ENCODE peak calls at places on chromosomes 5 and 9, in four cellular contexts. P is A549, X is mammary epithelial cell, K is ovary. T is an unnamed sample.

GRCh38 chr9:106085479-106085878 is 391.1 kb downstream of the TMEM38B start:
- DNase-seq in X (no peak), K (no peak), P (no peak), T (no peak)

GRCh38 chr9:98101868-98102273 is 17.2 kb downstream of the TRIM14 start:
- DNase-seq in P (no peak), X (no peak), K (no peak), T (no peak)

GRCh38 chr5:67353500-67353931 is 156.9 kb upstream of the CD180 start:
- DNase-seq in K (no peak), X (no peak), P (no peak), T (no peak)

GRCh38 chr5:42487821-42488220 is 64.6 kb downstream of the GHR start:
- DNase-seq in X (no peak), P (no peak), K (no peak), T (no peak)

GRCh38 chr5:43891112-43891511 is 288.1 kb downstream of the NNT start:
- DNase-seq in P (no peak), X (no peak), K (no peak), T (no peak)

GRCh38 chr9:1429328-1429727 is 379.2 kb downstream of the DMRT2 start:
- DNase-seq in P (peak), X (no peak), K (no peak), T (peak)

GRCh38 chr9:108664309-108665255 is 191.2 kb downstream of the ACTL7B start:
- DNase-seq in P (no peak), K (no peak), X (no peak), T (no peak)

GRCh38 chr9:137301086-137301947 is 754 bp downstream of the NRARP start:
- DNase-seq in X (peak), P (peak), K (peak), T (no peak)

GRCh38 chr5:167061695-167062094 is 1229.8 kb upstream of the WWC1 start:
- DNase-seq in K (no peak), X (no peak), P (no peak), T (no peak)

GRCh38 chr5:152170350-152170749 is 234.7 kb downstream of the NMUR2 start:
- DNase-seq in P (peak), X (no peak), K (peak), T (no peak)

DNA sequence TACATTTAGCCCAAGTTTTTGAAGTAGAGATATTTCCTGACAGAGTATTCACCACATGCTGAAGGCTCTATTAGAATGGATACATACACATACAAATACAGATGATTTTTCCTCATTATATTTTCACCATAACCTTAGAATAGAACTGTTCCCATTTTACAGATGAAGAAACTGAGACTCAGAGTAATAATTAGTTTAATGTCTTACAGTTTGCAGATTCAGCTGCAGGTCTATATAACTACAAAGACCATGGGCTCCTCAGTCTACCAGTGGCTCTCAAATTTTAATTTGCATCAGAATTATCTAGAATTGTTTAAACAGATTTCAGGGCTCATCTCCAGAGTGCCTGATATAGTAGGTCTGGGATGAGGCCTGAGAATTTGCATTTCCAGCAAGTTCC is 64.4 kb downstream of the GRAMD2B start:
- DNase-seq in P (no peak), K (no peak), X (no peak), T (no peak)
- H3K27ac ChIP-seq in P (no peak), K (peak), X (no peak), T (no peak)

DNA sequence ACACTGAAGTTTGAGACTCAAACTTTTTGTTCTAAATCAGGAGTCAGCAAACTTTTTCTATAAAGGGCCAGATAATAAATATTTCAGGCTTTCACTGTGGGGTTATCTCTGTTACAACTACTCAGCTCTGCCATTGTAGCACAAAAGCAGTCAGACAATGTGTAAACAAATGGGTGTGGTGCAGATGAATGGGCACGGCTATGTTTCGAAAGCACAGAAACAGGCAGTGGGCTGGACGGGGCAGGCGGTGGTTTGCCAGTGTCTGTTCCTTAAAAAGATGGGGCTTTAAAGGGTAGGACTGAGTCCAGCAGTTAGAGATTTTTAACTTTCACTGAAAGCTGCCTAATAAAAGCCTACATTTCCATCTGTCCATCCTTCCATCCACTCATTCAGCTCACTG is 48.9 kb downstream of the PFDN1 start:
- DNase-seq in P (peak), X (peak), K (no peak), T (no peak)
- H3K27ac ChIP-seq in P (no peak), X (peak), K (no peak), T (peak)

DNA sequence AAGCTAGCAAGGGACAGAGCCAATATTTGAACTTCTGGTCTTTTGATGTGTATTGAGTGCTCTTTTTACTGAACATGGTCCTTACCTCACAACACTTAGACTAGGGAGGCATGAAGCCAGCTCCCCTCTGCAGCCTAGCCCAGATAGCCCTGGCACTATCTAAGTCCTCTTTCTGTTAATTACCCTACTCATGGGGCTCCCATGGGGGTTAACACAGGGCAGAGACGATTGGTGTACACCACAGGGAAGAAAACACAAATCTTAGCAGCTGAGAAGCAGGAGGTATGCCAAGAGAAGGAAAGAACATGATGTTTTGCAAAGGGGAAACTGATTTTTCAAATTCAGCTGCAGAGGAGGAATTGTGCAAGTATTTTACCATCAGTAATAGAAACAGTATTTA is 383.8 kb downstream of the TMEM232 start:
- DNase-seq in X (no peak), K (no peak), P (no peak), T (no peak)
- H3K27ac ChIP-seq in X (no peak), K (no peak), P (no peak), T (no peak)

GRCh38 chr5:113115061-113115460 is 138.5 kb downstream of the DCP2 start:
- DNase-seq in K (no peak), P (no peak), X (no peak), T (no peak)
- H3K27ac ChIP-seq in K (no peak), P (no peak), X (no peak), T (no peak)

GRCh38 chr5:134735243-134735642 is 3.1 kb upstream of the CAMLG start:
- DNase-seq in P (no peak), X (no peak), K (no peak), T (no peak)

GRCh38 chr5:134738963-134739661 is 764 bp downstream of the CAMLG start:
- DNase-seq in K (no peak), X (peak), P (peak), T (no peak)

GRCh38 chr5:134738133-134738962 is at the start of gene CAMLG:
- DNase-seq in P (peak), K (peak), X (peak), T (peak)

GRCh38 chr5:134732819-134733218 is 5.5 kb upstream of the CAMLG start:
- DNase-seq in P (no peak), K (no peak), X (no peak), T (no peak)

GRCh38 chr5:134736173-134736812 is 2.1 kb upstream of the CAMLG start:
- DNase-seq in K (no peak), P (no peak), X (no peak), T (no peak)
- H3K27ac ChIP-seq in K (no peak), P (no peak), X (no peak), T (peak)

DNA sequence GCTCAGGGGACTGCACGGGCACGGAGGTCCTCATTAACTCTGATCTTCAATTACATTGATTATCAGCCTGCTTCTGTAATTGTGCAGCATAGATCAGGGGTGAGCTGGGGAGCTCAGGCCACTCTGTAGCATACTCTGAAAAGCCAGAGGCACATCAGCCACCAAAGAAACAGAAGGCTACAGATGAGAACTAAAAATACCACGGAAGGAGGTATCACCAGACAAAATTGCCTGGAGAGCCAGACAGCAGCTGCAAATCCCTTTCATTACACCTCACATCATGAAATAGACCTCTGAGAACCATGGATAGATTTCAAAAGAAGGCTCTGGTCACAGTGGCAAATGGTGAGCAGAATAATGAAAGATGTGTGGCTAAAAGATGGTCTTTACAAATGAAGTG is 326.5 kb downstream of the TRIM32 start:
- DNase-seq in K (no peak), P (no peak), X (no peak), T (no peak)
- H3K27ac ChIP-seq in K (no peak), P (no peak), X (no peak), T (no peak)

DNA sequence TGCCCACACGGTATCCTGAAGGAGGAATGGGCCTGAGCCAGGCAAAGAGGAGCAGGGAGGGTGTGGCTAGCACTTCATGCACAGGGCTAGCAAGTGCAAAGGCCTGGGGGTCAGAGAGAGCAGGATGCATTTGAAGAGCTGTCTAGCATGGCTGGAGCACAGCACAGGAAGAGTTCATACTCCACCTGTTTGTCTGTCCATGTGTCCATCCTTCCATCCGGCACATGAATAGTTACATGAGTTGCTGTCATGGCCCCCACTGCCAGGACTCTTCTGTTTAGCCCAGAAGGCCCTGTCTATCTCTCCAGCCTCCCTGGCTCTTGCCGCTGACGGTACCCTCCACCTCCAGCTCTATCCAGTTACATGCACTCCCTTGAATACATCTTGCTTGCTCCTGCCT is 17.1 kb downstream of the RGS3 start:
- DNase-seq in K (no peak), P (no peak), X (no peak), T (no peak)
- H3K27ac ChIP-seq in K (no peak), P (no peak), X (no peak), T (no peak)

GRCh38 chr5:161696992-161697391 is 11.5 kb downstream of the GABRA6 start:
- DNase-seq in X (no peak), P (no peak), K (no peak), T (no peak)
- H3K27ac ChIP-seq in X (no peak), P (no peak), K (no peak), T (no peak)

DNA sequence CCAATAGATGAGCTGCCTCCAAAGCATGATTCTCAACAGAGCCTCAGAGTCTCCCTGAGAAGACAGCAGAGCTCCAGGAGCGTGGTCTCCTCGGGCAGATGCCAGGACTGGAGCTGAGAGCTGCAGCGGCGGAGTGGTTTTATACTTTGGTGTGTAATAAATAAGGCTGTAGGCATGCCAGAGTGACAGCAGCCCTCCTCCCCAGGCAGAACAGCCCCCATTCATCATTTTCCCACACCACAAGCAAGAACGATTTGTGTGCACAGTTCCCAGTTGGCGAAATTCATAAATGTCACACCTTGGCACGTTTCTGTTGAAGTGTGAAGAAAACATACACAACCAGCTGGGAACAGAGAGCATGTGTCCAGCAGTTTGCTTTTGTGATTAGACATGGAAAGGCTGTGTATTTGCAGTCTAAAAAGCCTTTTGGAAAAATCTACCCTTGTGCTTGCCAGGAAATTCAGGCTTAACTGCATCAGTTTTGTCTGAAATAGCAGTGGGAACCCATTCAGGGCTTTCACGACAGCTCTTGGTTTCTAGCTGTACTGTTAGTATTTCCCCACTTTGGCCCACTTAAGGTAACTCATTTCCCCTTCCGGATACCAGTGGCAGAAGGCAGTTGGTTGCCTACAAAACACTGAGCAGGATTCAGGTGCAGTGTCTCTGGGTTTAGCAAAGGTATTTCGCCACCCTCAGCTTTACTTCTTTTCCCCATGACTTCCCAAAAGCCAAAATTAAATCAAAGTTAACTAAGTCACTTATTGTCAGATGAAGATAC is at the start of gene C1QTNF3:
- DNase-seq in P (no peak), X (no peak), K (peak), T (no peak)
- H3K27ac ChIP-seq in P (no peak), X (no peak), K (no peak), T (no peak)

DNA sequence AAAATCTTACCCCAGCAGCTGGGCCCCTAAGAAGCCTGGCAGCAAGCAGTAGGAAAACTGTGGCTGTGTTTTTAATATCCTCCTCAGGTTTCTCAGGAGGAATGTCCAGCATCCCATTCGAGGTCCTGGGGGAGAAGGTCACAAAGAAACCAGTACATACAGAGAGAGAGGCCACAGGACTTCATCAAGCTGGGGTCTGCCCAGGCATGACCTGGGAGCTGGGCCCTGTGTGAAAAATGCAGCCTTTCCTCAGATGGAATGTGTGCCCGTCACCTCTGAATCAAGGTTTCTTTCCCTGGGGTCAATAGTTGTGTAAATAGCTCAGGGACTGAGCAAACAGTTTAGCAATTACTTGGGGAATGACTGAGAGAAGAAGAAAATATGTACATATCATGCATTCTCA is 33.9 kb upstream of the RAD23B start:
- DNase-seq in K (no peak), P (peak), X (peak), T (no peak)
- H3K27ac ChIP-seq in K (no peak), P (peak), X (peak), T (peak)